ENCODE peak calls at places on chromosomes 12 and 14, in ten cellular contexts. One of them, this sample, is unnamed.

GRCh38 chr14:61802010-61802621 is 39.9 kb downstream of the SNAPC1 start:
- DNase-seq in bronchial epithelial cell: no peak
- DNase-seq in astrocyte: no peak
- DNase-seq in psoas muscle: no peak
- DNase-seq in stimulated activated naive B cell treated with anti-CD40 and anti-IgM and Interleukin-4, amounts not matched to agents 10 μg/mL and 1 μg/mL and 100 μg/mL, for 72 hours: no peak
- DNase-seq in islet precursor cell: no peak
- DNase-seq in NCI-H2171: no peak
- DNase-seq in breast epithelium: no peak
- DNase-seq in activated CD8-positive, alpha-beta memory T cell treated with anti-CD3 and anti-CD28 coated beads, Interleukin-2, amount 10 ng/mL, durations not matched to agents 7 days and 5 days: no peak
- DNase-seq in AG04450: no peak
- DNase-seq in this sample: no peak

GRCh38 chr14:78902010-78902623 is 731.9 kb downstream of the NRXN3 start:
- DNase-seq in activated CD8-positive, alpha-beta memory T cell treated with anti-CD3 and anti-CD28 coated beads, Interleukin-2, amount 10 ng/mL, durations not matched to agents 7 days and 5 days: no peak
- DNase-seq in breast epithelium: no peak
- DNase-seq in psoas muscle: no peak
- DNase-seq in islet precursor cell: peak; percentile 57
- DNase-seq in bronchial epithelial cell: peak; percentile 26
- DNase-seq in AG04450: peak; percentile 20
- DNase-seq in NCI-H2171: peak; percentile 20
- DNase-seq in astrocyte: peak; percentile 19
- DNase-seq in stimulated activated naive B cell treated with anti-CD40 and anti-IgM and Interleukin-4, amounts not matched to agents 10 μg/mL and 1 μg/mL and 100 μg/mL, for 72 hours: no peak
- DNase-seq in this sample: no peak

GRCh38 chr12:83389237-83389996 is 702.7 kb downstream of the TMTC2 start:
- DNase-seq in bronchial epithelial cell: no peak
- DNase-seq in NCI-H2171: no peak
- DNase-seq in psoas muscle: no peak
- DNase-seq in islet precursor cell: peak; percentile 88
- DNase-seq in breast epithelium: no peak
- DNase-seq in stimulated activated naive B cell treated with anti-CD40 and anti-IgM and Interleukin-4, amounts not matched to agents 10 μg/mL and 1 μg/mL and 100 μg/mL, for 72 hours: no peak
- DNase-seq in astrocyte: no peak
- DNase-seq in activated CD8-positive, alpha-beta memory T cell treated with anti-CD3 and anti-CD28 coated beads, Interleukin-2, amount 10 ng/mL, durations not matched to agents 7 days and 5 days: no peak
- DNase-seq in AG04450: no peak
- DNase-seq in this sample: peak; percentile 15

GRCh38 chr12:53232641-53233538 is 881 bp upstream of the RARG start:
- DNase-seq in astrocyte: no peak
- DNase-seq in psoas muscle: peak; percentile 36
- DNase-seq in islet precursor cell: peak; percentile 90
- DNase-seq in activated CD8-positive, alpha-beta memory T cell treated with anti-CD3 and anti-CD28 coated beads, Interleukin-2, amount 10 ng/mL, durations not matched to agents 7 days and 5 days: no peak
- DNase-seq in bronchial epithelial cell: peak; percentile 75
- DNase-seq in NCI-H2171: no peak
- DNase-seq in AG04450: no peak
- DNase-seq in stimulated activated naive B cell treated with anti-CD40 and anti-IgM and Interleukin-4, amounts not matched to agents 10 μg/mL and 1 μg/mL and 100 μg/mL, for 72 hours: no peak
- DNase-seq in breast epithelium: no peak
- DNase-seq in this sample: peak; percentile 55

GRCh38 chr14:80770114-80770917 is 171.2 kb downstream of the CEP128 start:
- DNase-seq in bronchial epithelial cell: no peak
- DNase-seq in astrocyte: no peak
- DNase-seq in AG04450: no peak
- DNase-seq in islet precursor cell: no peak
- DNase-seq in psoas muscle: no peak
- DNase-seq in activated CD8-positive, alpha-beta memory T cell treated with anti-CD3 and anti-CD28 coated beads, Interleukin-2, amount 10 ng/mL, durations not matched to agents 7 days and 5 days: no peak
- DNase-seq in stimulated activated naive B cell treated with anti-CD40 and anti-IgM and Interleukin-4, amounts not matched to agents 10 μg/mL and 1 μg/mL and 100 μg/mL, for 72 hours: no peak
- DNase-seq in breast epithelium: no peak
- DNase-seq in NCI-H2171: no peak
- DNase-seq in this sample: no peak

GRCh38 chr14:102344485-102344884 is 18.2 kb downstream of the CINP start:
- DNase-seq in stimulated activated naive B cell treated with anti-CD40 and anti-IgM and Interleukin-4, amounts not matched to agents 10 μg/mL and 1 μg/mL and 100 μg/mL, for 72 hours: no peak
- DNase-seq in NCI-H2171: no peak
- DNase-seq in islet precursor cell: no peak
- DNase-seq in activated CD8-positive, alpha-beta memory T cell treated with anti-CD3 and anti-CD28 coated beads, Interleukin-2, amount 10 ng/mL, durations not matched to agents 7 days and 5 days: no peak
- DNase-seq in breast epithelium: no peak
- DNase-seq in psoas muscle: no peak
- DNase-seq in astrocyte: no peak
- DNase-seq in AG04450: no peak
- DNase-seq in bronchial epithelial cell: no peak
- DNase-seq in this sample: no peak

GRCh38 chr14:29442720-29443119 is 484.9 kb downstream of the PRKD1 start:
- DNase-seq in breast epithelium: no peak
- DNase-seq in psoas muscle: no peak
- DNase-seq in activated CD8-positive, alpha-beta memory T cell treated with anti-CD3 and anti-CD28 coated beads, Interleukin-2, amount 10 ng/mL, durations not matched to agents 7 days and 5 days: no peak
- DNase-seq in islet precursor cell: no peak
- DNase-seq in AG04450: no peak
- DNase-seq in bronchial epithelial cell: peak; percentile 91
- DNase-seq in NCI-H2171: peak; percentile 44
- DNase-seq in stimulated activated naive B cell treated with anti-CD40 and anti-IgM and Interleukin-4, amounts not matched to agents 10 μg/mL and 1 μg/mL and 100 μg/mL, for 72 hours: no peak
- DNase-seq in astrocyte: peak; percentile 68
- DNase-seq in this sample: no peak

GRCh38 chr12:46774011-46774633 is 51.7 kb downstream of the SLC38A4 start:
- DNase-seq in AG04450: no peak
- DNase-seq in breast epithelium: no peak
- DNase-seq in stimulated activated naive B cell treated with anti-CD40 and anti-IgM and Interleukin-4, amounts not matched to agents 10 μg/mL and 1 μg/mL and 100 μg/mL, for 72 hours: no peak
- DNase-seq in islet precursor cell: no peak
- DNase-seq in psoas muscle: no peak
- DNase-seq in activated CD8-positive, alpha-beta memory T cell treated with anti-CD3 and anti-CD28 coated beads, Interleukin-2, amount 10 ng/mL, durations not matched to agents 7 days and 5 days: no peak
- DNase-seq in astrocyte: peak; percentile 39
- DNase-seq in NCI-H2171: no peak
- DNase-seq in bronchial epithelial cell: peak; percentile 26
- DNase-seq in this sample: no peak

GRCh38 chr14:103710771-103711392 is 4.4 kb downstream of the XRCC3 start:
- DNase-seq in activated CD8-positive, alpha-beta memory T cell treated with anti-CD3 and anti-CD28 coated beads, Interleukin-2, amount 10 ng/mL, durations not matched to agents 7 days and 5 days: no peak
- DNase-seq in stimulated activated naive B cell treated with anti-CD40 and anti-IgM and Interleukin-4, amounts not matched to agents 10 μg/mL and 1 μg/mL and 100 μg/mL, for 72 hours: no peak
- DNase-seq in astrocyte: no peak
- DNase-seq in islet precursor cell: no peak
- DNase-seq in psoas muscle: no peak
- DNase-seq in breast epithelium: no peak
- DNase-seq in bronchial epithelial cell: no peak
- DNase-seq in AG04450: no peak
- DNase-seq in NCI-H2171: no peak
- DNase-seq in this sample: no peak

GRCh38 chr12:52834727-52835001 is 553 bp upstream of the KRT79 start:
- DNase-seq in NCI-H2171: no peak
- DNase-seq in astrocyte: no peak
- DNase-seq in psoas muscle: no peak
- DNase-seq in stimulated activated naive B cell treated with anti-CD40 and anti-IgM and Interleukin-4, amounts not matched to agents 10 μg/mL and 1 μg/mL and 100 μg/mL, for 72 hours: no peak
- DNase-seq in activated CD8-positive, alpha-beta memory T cell treated with anti-CD3 and anti-CD28 coated beads, Interleukin-2, amount 10 ng/mL, durations not matched to agents 7 days and 5 days: no peak
- DNase-seq in breast epithelium: no peak
- DNase-seq in AG04450: no peak
- DNase-seq in islet precursor cell: no peak
- DNase-seq in bronchial epithelial cell: no peak
- DNase-seq in this sample: no peak

GRCh38 chr12:130830246-130830551 is 8.9 kb downstream of the STX2 start:
- DNase-seq in AG04450: no peak
- DNase-seq in psoas muscle: no peak
- DNase-seq in activated CD8-positive, alpha-beta memory T cell treated with anti-CD3 and anti-CD28 coated beads, Interleukin-2, amount 10 ng/mL, durations not matched to agents 7 days and 5 days: peak; percentile 27
- DNase-seq in bronchial epithelial cell: no peak
- DNase-seq in NCI-H2171: no peak
- DNase-seq in stimulated activated naive B cell treated with anti-CD40 and anti-IgM and Interleukin-4, amounts not matched to agents 10 μg/mL and 1 μg/mL and 100 μg/mL, for 72 hours: no peak
- DNase-seq in astrocyte: no peak
- DNase-seq in islet precursor cell: peak; percentile 49
- DNase-seq in breast epithelium: no peak
- DNase-seq in this sample: no peak

GRCh38 chr12:21129906-21130305 is 1.1 kb upstream of the SLCO1B1 start:
- DNase-seq in bronchial epithelial cell: no peak
- DNase-seq in activated CD8-positive, alpha-beta memory T cell treated with anti-CD3 and anti-CD28 coated beads, Interleukin-2, amount 10 ng/mL, durations not matched to agents 7 days and 5 days: no peak
- DNase-seq in islet precursor cell: no peak
- DNase-seq in stimulated activated naive B cell treated with anti-CD40 and anti-IgM and Interleukin-4, amounts not matched to agents 10 μg/mL and 1 μg/mL and 100 μg/mL, for 72 hours: no peak
- DNase-seq in NCI-H2171: no peak
- DNase-seq in AG04450: no peak
- DNase-seq in psoas muscle: no peak
- DNase-seq in breast epithelium: no peak
- DNase-seq in astrocyte: peak; percentile 11
- DNase-seq in this sample: no peak

GRCh38 chr12:12943589-12944260 is 8.2 kb downstream of the GPRC5D start:
- DNase-seq in activated CD8-positive, alpha-beta memory T cell treated with anti-CD3 and anti-CD28 coated beads, Interleukin-2, amount 10 ng/mL, durations not matched to agents 7 days and 5 days: no peak
- DNase-seq in bronchial epithelial cell: no peak
- DNase-seq in AG04450: no peak
- DNase-seq in islet precursor cell: no peak
- DNase-seq in stimulated activated naive B cell treated with anti-CD40 and anti-IgM and Interleukin-4, amounts not matched to agents 10 μg/mL and 1 μg/mL and 100 μg/mL, for 72 hours: no peak
- DNase-seq in psoas muscle: no peak
- DNase-seq in breast epithelium: no peak
- DNase-seq in astrocyte: no peak
- DNase-seq in NCI-H2171: no peak
- DNase-seq in this sample: no peak

GRCh38 chr14:54450535-54450934 is 9.4 kb upstream of the CNIH1 start:
- DNase-seq in psoas muscle: no peak
- DNase-seq in breast epithelium: no peak
- DNase-seq in stimulated activated naive B cell treated with anti-CD40 and anti-IgM and Interleukin-4, amounts not matched to agents 10 μg/mL and 1 μg/mL and 100 μg/mL, for 72 hours: peak; percentile 62
- DNase-seq in astrocyte: peak; percentile 32
- DNase-seq in AG04450: no peak
- DNase-seq in islet precursor cell: no peak
- DNase-seq in NCI-H2171: no peak
- DNase-seq in activated CD8-positive, alpha-beta memory T cell treated with anti-CD3 and anti-CD28 coated beads, Interleukin-2, amount 10 ng/mL, durations not matched to agents 7 days and 5 days: no peak
- DNase-seq in bronchial epithelial cell: peak; percentile 14
- DNase-seq in this sample: no peak

GRCh38 chr12:27652174-27652763 is 44.0 kb upstream of the REP15 start:
- DNase-seq in stimulated activated naive B cell treated with anti-CD40 and anti-IgM and Interleukin-4, amounts not matched to agents 10 μg/mL and 1 μg/mL and 100 μg/mL, for 72 hours: no peak
- DNase-seq in NCI-H2171: peak; percentile 100
- DNase-seq in psoas muscle: no peak
- DNase-seq in activated CD8-positive, alpha-beta memory T cell treated with anti-CD3 and anti-CD28 coated beads, Interleukin-2, amount 10 ng/mL, durations not matched to agents 7 days and 5 days: no peak
- DNase-seq in AG04450: peak; percentile 63
- DNase-seq in bronchial epithelial cell: peak; percentile 77
- DNase-seq in breast epithelium: no peak
- DNase-seq in islet precursor cell: peak; percentile 86
- DNase-seq in astrocyte: peak; percentile 52
- DNase-seq in this sample: peak; percentile 55

GRCh38 chr12:89469361-89469760 is 55.2 kb downstream of the GALNT4 start:
- DNase-seq in breast epithelium: no peak
- DNase-seq in NCI-H2171: no peak
- DNase-seq in islet precursor cell: no peak
- DNase-seq in bronchial epithelial cell: peak; percentile 70
- DNase-seq in activated CD8-positive, alpha-beta memory T cell treated with anti-CD3 and anti-CD28 coated beads, Interleukin-2, amount 10 ng/mL, durations not matched to agents 7 days and 5 days: peak; percentile 66
- DNase-seq in stimulated activated naive B cell treated with anti-CD40 and anti-IgM and Interleukin-4, amounts not matched to agents 10 μg/mL and 1 μg/mL and 100 μg/mL, for 72 hours: no peak
- DNase-seq in psoas muscle: no peak
- DNase-seq in AG04450: no peak
- DNase-seq in astrocyte: peak; percentile 61
- DNase-seq in this sample: no peak

GRCh38 chr12:54890339-54890738 is 36.0 kb downstream of the MUCL1 start:
- DNase-seq in AG04450: no peak
- DNase-seq in bronchial epithelial cell: peak; percentile 20
- DNase-seq in stimulated activated naive B cell treated with anti-CD40 and anti-IgM and Interleukin-4, amounts not matched to agents 10 μg/mL and 1 μg/mL and 100 μg/mL, for 72 hours: no peak
- DNase-seq in breast epithelium: no peak
- DNase-seq in NCI-H2171: peak; percentile 50
- DNase-seq in activated CD8-positive, alpha-beta memory T cell treated with anti-CD3 and anti-CD28 coated beads, Interleukin-2, amount 10 ng/mL, durations not matched to agents 7 days and 5 days: no peak
- DNase-seq in islet precursor cell: no peak
- DNase-seq in psoas muscle: no peak
- DNase-seq in astrocyte: no peak
- DNase-seq in this sample: no peak

GRCh38 chr14:90489916-90490726 is 93.3 kb downstream of the CALM1 start:
- DNase-seq in bronchial epithelial cell: peak; percentile 12
- DNase-seq in activated CD8-positive, alpha-beta memory T cell treated with anti-CD3 and anti-CD28 coated beads, Interleukin-2, amount 10 ng/mL, durations not matched to agents 7 days and 5 days: peak; percentile 12
- DNase-seq in psoas muscle: no peak
- DNase-seq in breast epithelium: no peak
- DNase-seq in NCI-H2171: no peak
- DNase-seq in astrocyte: peak; percentile 15
- DNase-seq in AG04450: no peak
- DNase-seq in stimulated activated naive B cell treated with anti-CD40 and anti-IgM and Interleukin-4, amounts not matched to agents 10 μg/mL and 1 μg/mL and 100 μg/mL, for 72 hours: no peak
- DNase-seq in islet precursor cell: no peak
- DNase-seq in this sample: no peak

GRCh38 chr12:48613321-48613720 is 43.5 kb upstream of the LALBA start:
- DNase-seq in NCI-H2171: no peak
- DNase-seq in stimulated activated naive B cell treated with anti-CD40 and anti-IgM and Interleukin-4, amounts not matched to agents 10 μg/mL and 1 μg/mL and 100 μg/mL, for 72 hours: no peak
- DNase-seq in islet precursor cell: no peak
- DNase-seq in activated CD8-positive, alpha-beta memory T cell treated with anti-CD3 and anti-CD28 coated beads, Interleukin-2, amount 10 ng/mL, durations not matched to agents 7 days and 5 days: no peak
- DNase-seq in bronchial epithelial cell: no peak
- DNase-seq in psoas muscle: no peak
- DNase-seq in astrocyte: no peak
- DNase-seq in breast epithelium: no peak
- DNase-seq in AG04450: no peak
- DNase-seq in this sample: no peak

This sample was measured in ovary.